ENCODE peak calls at places on chromosomes 1 and 21, in nine cellular contexts. V is BE2C; Y is uterus; M is fibroblast of lung; K is stomach; D is activated CD8-positive, alpha-beta T cell treated with anti-CD3 and anti-CD28 coated beads for 36 hours; X is H9; E is CD4-positive, alpha-beta T cell; S is endodermal cell. W is an unnamed sample.

GRCh38 chr21:32819702-32820101 is 48.1 kb upstream of the PAXBP1 start:
- DNase-seq in D (no peak), S (no peak), X (no peak), V (no peak), K (no peak), E (no peak), M (peak), Y (peak), W (no peak)

GRCh38 chr1:151514366-151514765 is 3.2 kb downstream of the CGN start:
- DNase-seq in X (no peak), D (no peak), Y (no peak), K (no peak), V (no peak), S (no peak), M (no peak), E (no peak), W (no peak)

GRCh38 chr1:156074661-156075060 is 7.6 kb downstream of the MEX3A start:
- DNase-seq in X (peak), M (no peak), D (no peak), S (peak), Y (no peak), E (no peak), K (no peak), V (no peak), W (no peak)

GRCh38 chr1:87367549-87367948 is 38.9 kb downstream of the LMO4 start:
- DNase-seq in S (no peak), X (no peak), K (no peak), D (no peak), Y (no peak), M (no peak), E (no peak), V (no peak), W (no peak)

GRCh38 chr1:13702425-13703127 is 2.6 kb downstream of the PRDM2 start:
- DNase-seq in E (peak), K (no peak), X (no peak), M (no peak), S (no peak), V (no peak), D (peak), Y (no peak), W (no peak)

GRCh38 chr1:153122831-153123421 is 9.6 kb upstream of the SPRR2F start:
- DNase-seq in M (no peak), E (no peak), D (no peak), S (peak), K (peak), V (no peak), Y (no peak), X (peak), W (peak)

GRCh38 chr1:222167111-222167510 is 380.8 kb downstream of the HHIPL2 start:
- DNase-seq in D (peak), X (peak), K (peak), M (peak), S (peak), Y (no peak), V (peak), E (no peak), W (peak)

GRCh38 chr1:196155586-196155985 is 452.7 kb downstream of the KCNT2 start:
- DNase-seq in E (no peak), S (no peak), M (no peak), D (no peak), Y (no peak), X (no peak), K (no peak), V (no peak), W (no peak)

GRCh38 chr1:54397980-54398379 is 8.2 kb downstream of the SSBP3 start:
- DNase-seq in M (no peak), Y (no peak), X (no peak), S (no peak), V (no peak), D (no peak), K (no peak), E (no peak), W (no peak)

GRCh38 chr21:44874497-44875331 is 1.2 kb upstream of the PTTG1IP start:
- DNase-seq in M (no peak), D (peak), V (no peak), K (peak), E (no peak), S (peak), X (no peak), Y (peak), W (no peak)

GRCh38 chr1:1451696-1452364 is 2.3 kb downstream of the ATAD3C start:
- DNase-seq in S (no peak), Y (no peak), E (no peak), V (no peak), M (no peak), D (no peak), X (no peak), K (no peak), W (no peak)

GRCh38 chr1:87394462-87394861 is 65.8 kb downstream of the LMO4 start:
- DNase-seq in S (no peak), D (no peak), V (no peak), X (no peak), M (no peak), Y (no peak), K (no peak), E (no peak), W (no peak)

GRCh38 chr1:241336335-241336734 is 20.7 kb downstream of the RGS7 start:
- DNase-seq in M (peak), S (no peak), E (no peak), K (no peak), V (no peak), X (no peak), D (no peak), Y (no peak), W (peak)

GRCh38 chr1:220884981-220885918 is 6.0 kb downstream of the HLX start:
- DNase-seq in M (no peak), E (no peak), X (no peak), K (no peak), Y (no peak), V (no peak), S (no peak), D (no peak), W (no peak)

GRCh38 chr1:207824691-207825090 is 72.8 kb downstream of the CD46 start:
- DNase-seq in K (no peak), D (peak), E (no peak), V (no peak), S (no peak), M (peak), Y (peak), X (no peak), W (no peak)

GRCh38 chr1:95734560-95734959 is 500.6 kb downstream of the RWDD3 start:
- DNase-seq in Y (no peak), S (no peak), V (no peak), M (no peak), D (no peak), K (no peak), X (no peak), E (no peak), W (no peak)

GRCh38 chr1:109788695-109789521 is 25.2 kb upstream of the EPS8L3 start:
- DNase-seq in S (peak), K (peak), E (no peak), V (no peak), M (no peak), D (peak), Y (peak), X (peak), W (peak)
- TF ChIP-seq CTCF in S (peak), K (no peak), E (no peak), V (peak), M (peak), D (no peak), Y (no peak), X (peak), W (no peak)

DNA sequence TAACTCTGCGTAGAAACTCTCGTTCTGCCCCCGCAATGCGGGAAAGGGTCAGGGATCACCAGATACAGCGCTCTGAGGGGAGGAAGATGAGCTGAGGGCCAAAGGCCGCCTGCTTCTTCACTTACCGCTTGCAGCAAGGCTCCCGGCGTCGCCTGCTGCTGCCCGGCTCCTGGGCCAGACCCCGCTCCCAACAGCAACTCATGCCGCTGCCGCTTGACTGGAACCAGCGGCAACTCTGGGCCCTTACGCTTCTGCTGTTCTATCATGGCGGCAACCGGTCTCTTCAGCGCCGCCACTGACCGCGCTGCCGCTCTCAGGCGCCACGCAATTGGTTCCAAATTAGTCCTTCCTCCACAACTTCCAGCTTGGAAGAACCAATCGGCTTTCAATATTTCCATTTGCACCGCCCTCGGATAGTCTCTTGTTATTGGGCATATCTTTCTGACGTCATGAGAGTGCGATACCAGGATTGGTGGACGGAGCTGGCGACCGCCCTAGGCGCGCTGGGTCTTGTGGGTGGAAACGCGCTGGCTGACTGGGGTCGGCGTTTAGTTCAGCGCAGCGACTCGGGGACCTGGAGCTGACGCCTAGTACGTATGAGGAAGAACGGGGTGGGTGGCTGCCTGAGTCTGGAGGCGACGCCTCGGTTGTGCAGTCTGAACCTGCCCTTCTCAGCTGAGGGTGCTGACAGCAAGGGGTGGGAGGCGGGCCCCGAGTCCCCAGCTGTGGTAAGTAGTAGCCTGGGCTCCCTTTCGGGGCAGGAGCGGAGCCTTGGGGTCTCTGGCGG is at the start of the genes SNRNP40 and ZCCHC17:
- DNase-seq in M (peak), S (peak), E (peak), K (peak), Y (peak), V (peak), X (peak), D (peak), W (peak)
- TF ChIP-seq CTCF in M (peak), S (no peak), E (no peak), K (no peak), Y (peak), V (no peak), X (peak), D (no peak), W (no peak)

DNA sequence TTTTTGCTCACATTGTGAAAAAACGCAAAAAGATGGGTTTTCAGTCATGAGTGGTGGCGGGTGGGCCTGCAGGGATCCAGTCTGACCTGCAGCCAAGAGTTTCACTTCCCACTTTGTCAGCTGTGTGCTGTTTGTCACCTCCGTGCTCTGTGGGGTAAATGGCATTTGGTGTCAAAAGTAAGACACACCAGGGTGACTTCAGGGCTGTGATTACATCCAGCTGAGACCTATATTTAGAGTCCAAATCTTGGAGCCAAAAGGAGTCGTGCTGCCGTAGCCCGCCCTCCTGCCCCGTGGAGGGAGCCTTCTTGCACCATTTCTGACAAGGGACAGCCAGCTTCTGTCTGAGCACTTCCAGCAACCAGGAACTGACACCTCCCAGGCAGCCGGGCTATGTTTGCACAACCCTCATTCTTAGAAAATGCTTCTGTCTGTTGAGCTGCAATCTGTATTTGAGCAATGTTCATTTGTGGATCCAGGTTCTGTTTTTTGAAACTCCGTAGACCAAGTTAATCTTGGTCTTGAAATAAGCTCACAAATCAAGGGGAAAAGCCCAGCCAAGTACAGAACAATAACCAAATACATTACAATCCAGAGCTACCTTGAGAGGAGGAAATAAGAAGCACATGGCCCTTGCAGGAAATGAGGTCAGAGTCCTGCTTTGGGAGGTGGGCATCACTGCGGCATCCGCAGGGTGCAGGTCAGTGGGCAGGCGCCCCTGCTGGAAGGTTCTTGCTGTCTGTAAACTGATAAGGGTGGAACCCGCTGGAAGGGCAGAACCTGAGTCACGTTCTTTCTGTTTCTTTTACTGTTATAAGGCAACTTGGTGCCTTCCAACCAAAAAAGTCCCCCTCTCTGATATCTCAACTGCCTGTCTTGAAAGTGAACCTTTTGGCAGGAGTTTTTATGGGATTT is 14.4 kb downstream of the ABCG1 start:
- DNase-seq in Y (peak), K (peak), X (peak), M (peak), D (peak), S (peak), E (peak), V (peak), W (peak)
- TF ChIP-seq CTCF in Y (peak), K (no peak), X (peak), M (no peak), D (peak), S (peak), E (peak), V (peak), W (no peak)

DNA sequence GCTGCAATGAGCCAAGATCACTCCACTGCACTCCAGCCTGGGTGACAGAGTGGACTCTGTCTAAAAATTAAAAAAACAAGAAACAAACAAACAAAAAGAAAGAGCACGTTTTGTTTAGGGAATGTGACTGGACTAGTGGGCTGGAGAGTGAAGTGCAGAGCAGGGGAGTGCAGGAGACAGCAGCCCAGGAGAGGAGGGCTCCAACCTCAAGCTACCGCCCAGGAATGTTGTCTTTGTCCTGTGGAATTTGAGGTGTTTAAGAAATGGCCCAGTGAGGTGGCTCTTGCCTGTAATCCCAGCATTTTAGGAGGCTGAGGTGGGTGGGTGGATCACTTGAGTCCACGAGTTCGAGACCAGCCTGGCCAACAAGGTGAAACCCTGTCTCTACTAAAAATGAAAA is 42.4 kb upstream of the MTF2 start:
- DNase-seq in M (no peak), V (no peak), Y (no peak), E (no peak), K (no peak), S (peak), X (peak), D (no peak), W (no peak)
- TF ChIP-seq CTCF in M (no peak), V (no peak), Y (no peak), E (no peak), K (no peak), S (peak), X (no peak), D (no peak), W (no peak)

DNA sequence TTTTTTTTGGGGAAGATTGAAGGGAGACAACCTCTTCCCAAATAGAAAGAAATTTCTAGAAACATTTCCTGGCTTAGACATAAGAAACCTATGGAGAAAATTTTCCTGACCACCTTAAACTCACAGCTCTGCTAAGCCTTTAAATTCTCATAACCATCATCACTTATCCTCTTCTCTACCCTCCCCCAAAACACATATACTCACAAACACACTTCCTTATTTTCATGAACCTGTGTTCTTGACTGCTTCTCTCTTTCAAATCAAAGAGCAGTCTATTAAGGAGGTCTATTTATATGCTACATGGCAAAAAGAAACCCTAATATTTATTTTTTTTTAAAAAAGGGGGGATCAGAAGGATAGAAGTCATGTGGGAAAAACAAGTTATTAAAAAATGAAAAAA is 12.9 kb upstream of the RGS2 start:
- DNase-seq in M (no peak), D (no peak), K (no peak), X (no peak), S (no peak), Y (no peak), V (no peak), E (no peak), W (no peak)
- TF ChIP-seq CTCF in M (no peak), D (no peak), K (no peak), X (no peak), S (no peak), Y (no peak), V (no peak), E (no peak), W (no peak)

GRCh38 chr1:202658766-202659165 is 51.5 kb downstream of the SYT2 start:
- DNase-seq in S (no peak), M (no peak), X (no peak), V (no peak), K (no peak), D (no peak), Y (no peak), E (no peak), W (no peak)

GRCh38 chr1:202661136-202661845 is 49.0 kb downstream of the SYT2 start:
- DNase-seq in V (no peak), K (no peak), Y (no peak), E (no peak), D (no peak), S (no peak), M (no peak), X (no peak), W (peak)

GRCh38 chr1:202659541-202659940 is 50.7 kb downstream of the SYT2 start:
- DNase-seq in X (no peak), V (no peak), M (no peak), S (no peak), Y (no peak), D (no peak), K (no peak), E (no peak), W (no peak)

GRCh38 chr1:202658251-202658650 is 52.0 kb downstream of the SYT2 start:
- DNase-seq in S (no peak), V (no peak), K (no peak), X (no peak), Y (no peak), E (no peak), M (no peak), D (no peak), W (no peak)

GRCh38 chr1:202659974-202660373 is 50.3 kb downstream of the SYT2 start:
- DNase-seq in K (no peak), V (no peak), D (no peak), S (no peak), M (no peak), Y (no peak), E (no peak), X (no peak), W (no peak)
- TF ChIP-seq CTCF in K (no peak), V (peak), D (no peak), S (peak), M (no peak), Y (no peak), E (no peak), X (peak), W (peak)

DNA sequence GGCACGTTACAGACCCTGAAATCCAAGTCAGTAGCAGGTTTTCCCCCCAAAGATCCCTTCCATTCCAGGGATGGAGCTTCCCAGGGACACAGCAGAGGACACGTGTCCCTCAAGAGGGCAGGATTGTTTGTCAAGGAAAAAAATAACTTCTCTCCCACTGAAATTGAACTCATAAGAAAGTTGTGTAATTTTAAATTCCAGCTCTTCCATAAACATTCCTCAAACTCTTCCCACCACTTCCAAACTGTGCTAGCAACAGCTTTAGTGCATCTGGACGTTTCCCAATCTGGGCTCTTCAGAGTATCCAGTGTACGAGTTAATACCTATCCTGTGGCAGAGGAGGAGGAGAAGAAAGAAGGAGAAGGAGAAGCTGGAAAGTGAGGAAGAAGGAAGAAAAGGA is 79.6 kb downstream of the PSMG1 start:
- DNase-seq in D (no peak), M (peak), X (no peak), S (peak), V (no peak), K (no peak), Y (no peak), E (no peak), W (no peak)
- TF ChIP-seq CTCF in D (no peak), M (no peak), X (no peak), S (no peak), V (no peak), K (no peak), Y (no peak), E (no peak), W (no peak)

W was measured in Calu3.